ENCODE peak calls at places on chromosomes 6 and 20, in four cellular contexts. B is activated naive CD4-positive, alpha-beta T cell; H is HuH-7.5; M is substantia nigra. O is an unnamed sample.

GRCh38 chr20:49835031-49835430 is 22.4 kb downstream of the SLC9A8 start:
- DNase-seq in B (no peak), M (no peak), H (no peak), O (no peak)

GRCh38 chr20:37526238-37526838 is 1.3 kb downstream of the BLCAP start:
- DNase-seq in B (no peak), M (no peak), H (no peak), O (peak)

GRCh38 chr6:105832358-105832757 is 253.8 kb upstream of the PRDM1 start:
- DNase-seq in H (no peak), M (no peak), B (no peak), O (no peak)

GRCh38 chr6:160996316-160996715 is 4.7 kb downstream of the MAP3K4 start:
- DNase-seq in M (no peak), B (no peak), H (no peak), O (no peak)

GRCh38 chr6:24228681-24229255 is 102.8 kb downstream of the NRSN1 start:
- DNase-seq in H (no peak), B (no peak), M (no peak), O (no peak)

GRCh38 chr6:69423785-69424184 is 373.0 kb downstream of the LMBRD1 start:
- DNase-seq in M (no peak), H (no peak), B (no peak), O (no peak)

GRCh38 chr6:106748547-106749207 is 119.3 kb downstream of the QRSL1 start:
- DNase-seq in M (no peak), B (no peak), H (no peak), O (no peak)

GRCh38 chr6:125558451-125558850 is 191.0 kb upstream of the HEY2 start:
- DNase-seq in H (no peak), B (no peak), M (no peak), O (no peak)

GRCh38 chr6:38715016-38715809 is at the start of gene DNAH8:
- DNase-seq in M (no peak), B (no peak), H (no peak), O (no peak)

GRCh38 chr6:136059308-136059707 is 190.8 kb downstream of the MTFR2 start:
- DNase-seq in H (no peak), B (no peak), M (no peak), O (no peak)

GRCh38 chr6:34246563-34247391 is 2.0 kb downstream of the SMIM29 start:
- DNase-seq in B (no peak), H (peak), M (no peak), O (peak)

GRCh38 chr6:124294572-124294971 is 490.9 kb downstream of the NKAIN2 start:
- DNase-seq in B (no peak), H (no peak), M (no peak), O (no peak)

GRCh38 chr6:11710221-11710836 is 68.3 kb downstream of the ADTRP start:
- DNase-seq in B (peak), H (no peak), M (no peak), O (no peak)

GRCh38 chr6:30615219-30615957 is 1.7 kb downstream of the PPP1R10 start:
- DNase-seq in H (no peak), M (no peak), B (no peak), O (no peak)